ENCODE peak calls at places on chromosome 2, in nine cellular contexts. T, Z, J, P, L, G, R, W and D are unnamed samples.
A peak's percentile ranks its signal among the peaks of the same experiment; 100 is the strongest.

GRCh38 chr2:29789884-29790485 is 131.4 kb downstream of the ALK start:
- DNase-seq in J (no peak), P (no peak), R (no peak), Z (no peak), G (no peak), W (no peak), T (no peak), L (no peak), D (no peak)

GRCh38 chr2:10446631-10447030 is 1.5 kb downstream of the ODC1 start:
- DNase-seq in Z (no peak), G (no peak), J (no peak), W (no peak), P (no peak), R (no peak), T (no peak), L (no peak), D (no peak)

GRCh38 chr2:226965376-226965775 is 129.5 kb downstream of the RHBDD1 start:
- DNase-seq in J (no peak), P (no peak), W (no peak), G (no peak), R (no peak), L (no peak), T (no peak), Z (no peak), D (no peak)

GRCh38 chr2:204749319-204749718 is 204.0 kb downstream of the PARD3B start:
- DNase-seq in Z (no peak), L (no peak), P (no peak), T (no peak), G (no peak), R (peak; percentile 62), J (no peak), W (no peak), D (no peak)

GRCh38 chr2:69260666-69261065 is 126.4 kb downstream of the GFPT1 start:
- DNase-seq in W (no peak), P (no peak), G (no peak), R (no peak), J (no peak), L (no peak), Z (no peak), T (no peak), D (no peak)

GRCh38 chr2:122319551-122320132 is 564.2 kb downstream of the TSN start:
- DNase-seq in R (peak; percentile 35), W (no peak), P (no peak), G (no peak), L (no peak), T (no peak), Z (no peak), J (no peak), D (no peak)

GRCh38 chr2:102177814-102178478 is 8.9 kb upstream of the IL1RL2 start:
- DNase-seq in R (no peak), J (no peak), Z (no peak), W (no peak), T (no peak), G (no peak), P (no peak), L (no peak), D (no peak)

GRCh38 chr2:29463181-29463900 is 348.1 kb downstream of the CLIP4 start:
- DNase-seq in P (no peak), R (peak; percentile 83), W (no peak), Z (no peak), L (no peak), T (no peak), J (no peak), G (no peak), D (no peak)

GRCh38 chr2:8572712-8573233 is 109.1 kb upstream of the ID2 start:
- DNase-seq in L (no peak), T (no peak), W (no peak), J (no peak), G (no peak), P (no peak), R (no peak), Z (peak; percentile 74), D (no peak)

GRCh38 chr2:102147935-102148334 is 5.4 kb downstream of the IL1R1 start:
- DNase-seq in W (no peak), T (peak; percentile 38), P (no peak), L (peak; percentile 65), Z (no peak), R (peak; percentile 88), G (no peak), J (no peak), D (no peak)

GRCh38 chr2:120793682-120794403 is 58.2 kb downstream of the GLI2 start:
- DNase-seq in W (no peak), J (no peak), L (no peak), Z (no peak), R (peak; percentile 19), T (no peak), P (no peak), G (no peak), D (no peak)

GRCh38 chr2:127261835-127262234 is 32.1 kb downstream of the ERCC3 start:
- DNase-seq in T (no peak), L (no peak), J (no peak), R (peak; percentile 77), W (no peak), Z (no peak), G (no peak), P (no peak), D (no peak)

GRCh38 chr2:235008584-235009044 is 56.8 kb downstream of the SH3BP4 start:
- DNase-seq in Z (peak; percentile 18), W (no peak), P (no peak), J (no peak), L (no peak), G (no peak), R (no peak), T (no peak), D (peak; percentile 19)

GRCh38 chr2:234373791-234374508 is 122.9 kb downstream of the ARL4C start:
- DNase-seq in J (no peak), R (no peak), Z (no peak), W (no peak), P (no peak), T (no peak), G (no peak), L (peak; percentile 26), D (no peak)

GRCh38 chr2:95174031-95174430 is 8.4 kb downstream of the ZNF2 start:
- DNase-seq in Z (no peak), T (no peak), L (no peak), J (no peak), P (no peak), W (no peak), R (no peak), G (no peak), D (no peak)

GRCh38 chr2:37654932-37655331 is 16.5 kb downstream of the CDC42EP3 start:
- DNase-seq in T (no peak), Z (no peak), G (no peak), L (no peak), R (peak; percentile 71), P (no peak), J (no peak), W (no peak), D (no peak)

GRCh38 chr2:108855194-108855593 is 68.6 kb downstream of the CCDC138 start:
- DNase-seq in G (no peak), P (no peak), L (no peak), R (peak; percentile 25), J (no peak), W (no peak), Z (no peak), T (no peak), D (no peak)